ENCODE peak calls at places on chromosomes 4 and X, in four cellular contexts. I is A549, L is body of pancreas, K is thyroid gland. Q is an unnamed sample.

GRCh38 chr4:76706581-76706980 is 191.4 kb downstream of the SOWAHB start:
- DNase-seq in L (no peak), K (no peak), I (peak), Q (no peak)

GRCh38 chrX:1205681-1206611 is 6.5 kb downstream of the CRLF2 start:
- DNase-seq in I (peak), L (peak), K (peak), Q (peak)

GRCh38 chrX:136665258-136665900 is 17.4 kb downstream of the CD40LG start:
- DNase-seq in I (no peak), K (no peak), L (no peak), Q (no peak)

GRCh38 chrX:44705817-44706551 is 137.8 kb upstream of the DUSP21 start:
- DNase-seq in I (peak), L (peak), K (no peak), Q (no peak)

GRCh38 chr4:6178757-6179156 is 21.6 kb downstream of the JAKMIP1 start:
- DNase-seq in L (no peak), I (no peak), K (no peak), Q (no peak)

GRCh38 chrX:118519411-118520205 is 24.0 kb downstream of the DOCK11 start:
- DNase-seq in L (no peak), K (no peak), I (no peak), Q (no peak)

GRCh38 chr4:42627887-42628646 is 28.8 kb downstream of the ATP8A1 start:
- DNase-seq in K (peak), I (peak), L (peak), Q (no peak)

GRCh38 chr4:85318415-85318814 is 156.5 kb upstream of the ARHGAP24 start:
- DNase-seq in I (no peak), K (no peak), L (no peak), Q (no peak)

GRCh38 chr4:735583-735982 is 30.0 kb downstream of the PCGF3 start:
- DNase-seq in K (no peak), L (no peak), I (no peak), Q (no peak)

DNA sequence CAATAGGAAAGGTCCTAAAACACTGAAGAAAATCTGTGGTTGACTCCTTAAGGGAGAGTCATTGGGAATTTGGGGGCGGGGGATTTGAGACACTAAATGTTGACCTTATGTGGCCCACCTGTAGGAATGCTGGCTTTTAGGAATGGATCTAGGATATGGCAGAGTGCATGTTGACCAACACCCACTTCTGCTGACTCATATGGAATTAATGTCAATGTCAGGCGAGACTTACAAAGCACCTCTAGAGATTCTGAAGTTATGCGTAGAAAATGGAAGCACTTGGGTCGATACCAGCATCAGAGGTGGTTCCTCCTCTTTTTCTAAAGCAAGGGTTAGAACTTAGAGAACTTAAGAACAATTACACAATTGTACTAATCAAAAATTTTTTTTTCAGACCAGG is 100.6 kb upstream of the CBR4 start:
- DNase-seq in I (no peak), L (no peak), K (no peak), Q (no peak)
- TF ChIP-seq POLR2A in I (no peak), L (no peak), K (no peak), Q (no peak)

GRCh38 chrX:129540068-129540653 is at the start of gene OCRL:
- DNase-seq in L (peak), K (peak), I (peak), Q (peak)
- TF ChIP-seq POLR2A in L (no peak), K (peak), I (peak), Q (peak)

DNA sequence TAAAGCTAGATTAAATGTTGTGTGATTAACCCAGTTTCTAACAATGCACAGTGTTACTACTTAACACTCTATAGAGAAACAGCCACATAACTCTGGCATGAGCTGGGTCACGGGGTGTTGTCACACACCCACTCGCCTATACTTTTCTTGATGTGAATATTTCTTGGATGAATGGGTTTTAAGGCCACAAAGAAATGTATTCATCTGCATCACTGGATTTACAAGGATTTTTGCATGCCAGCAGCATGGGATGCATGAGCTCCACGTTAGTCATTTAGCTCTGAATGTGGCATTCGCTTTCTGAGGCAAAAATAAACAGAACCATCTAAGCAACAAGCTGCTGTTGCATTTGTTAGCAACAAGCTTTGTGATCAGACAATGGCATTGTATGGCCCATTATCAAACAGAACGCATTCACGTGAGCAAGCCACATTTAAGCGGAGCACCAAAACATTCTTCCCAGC is 89.7 kb downstream of the LRP2BP start:
- DNase-seq in L (no peak), K (peak), I (peak), Q (peak)
- TF ChIP-seq POLR2A in L (no peak), K (no peak), I (no peak), Q (no peak)

GRCh38 chr4:140373328-140374129 is at the start of gene SCOC:
- DNase-seq in L (peak), I (peak), K (peak), Q (peak)
- TF ChIP-seq POLR2A in L (peak), I (peak), K (peak), Q (peak)